ENCODE peak calls at places on chromosomes 1 and 21, in seven cellular contexts. One of them, this sample, is unnamed.
A peak's percentile ranks its signal among the peaks of the same experiment; 100 is the strongest.

GRCh38 chr1:12600880-12601633 is 17.0 kb downstream of the DHRS3 start:
- DNase-seq in ELR: peak; percentile 47
- DNase-seq in NCI-H1092: peak; percentile 26
- DNase-seq in amniotic stem cell: no peak
- DNase-seq in thoracic aorta: no peak
- DNase-seq in SJSA1: peak; percentile 15
- DNase-seq in GM23248: peak; percentile 36
- DNase-seq in this sample: no peak

GRCh38 chr1:109615879-109616278 is 3.5 kb downstream of the GNAT2 start:
- DNase-seq in ELR: peak; percentile 36
- DNase-seq in NCI-H1092: no peak
- DNase-seq in amniotic stem cell: no peak
- DNase-seq in thoracic aorta: no peak
- DNase-seq in SJSA1: no peak
- DNase-seq in GM23248: no peak
- DNase-seq in this sample: no peak

GRCh38 chr1:24119859-24120756 is 8.2 kb upstream of the MYOM3 start:
- DNase-seq in ELR: no peak
- DNase-seq in NCI-H1092: no peak
- DNase-seq in amniotic stem cell: no peak
- DNase-seq in thoracic aorta: no peak
- DNase-seq in SJSA1: no peak
- DNase-seq in GM23248: peak; percentile 56
- DNase-seq in this sample: peak; percentile 61

GRCh38 chr1:47592296-47592975 is 154.6 kb downstream of the FOXD2 start:
- DNase-seq in ELR: no peak
- DNase-seq in NCI-H1092: peak; percentile 17
- DNase-seq in amniotic stem cell: no peak
- DNase-seq in thoracic aorta: no peak
- DNase-seq in SJSA1: no peak
- DNase-seq in GM23248: no peak
- DNase-seq in this sample: no peak

GRCh38 chr21:19031956-19032355 is 628.4 kb upstream of the TMPRSS15 start:
- DNase-seq in ELR: no peak
- DNase-seq in NCI-H1092: no peak
- DNase-seq in amniotic stem cell: no peak
- DNase-seq in thoracic aorta: no peak
- DNase-seq in SJSA1: no peak
- DNase-seq in GM23248: no peak
- DNase-seq in this sample: no peak

GRCh38 chr1:245215071-245215470 is 60.3 kb downstream of the KIF26B start:
- DNase-seq in ELR: no peak
- DNase-seq in NCI-H1092: no peak
- DNase-seq in amniotic stem cell: no peak
- DNase-seq in thoracic aorta: no peak
- DNase-seq in SJSA1: no peak
- DNase-seq in GM23248: no peak
- DNase-seq in this sample: no peak

GRCh38 chr1:182337736-182338571 is 53.6 kb downstream of the GLUL start:
- DNase-seq in ELR: no peak
- DNase-seq in NCI-H1092: peak; percentile 12
- DNase-seq in amniotic stem cell: no peak
- DNase-seq in thoracic aorta: no peak
- DNase-seq in SJSA1: no peak
- DNase-seq in GM23248: no peak
- DNase-seq in this sample: no peak

GRCh38 chr1:176959461-176959860 is 205.1 kb downstream of the ASTN1 start:
- DNase-seq in ELR: no peak
- DNase-seq in NCI-H1092: peak; percentile 42
- DNase-seq in amniotic stem cell: no peak
- DNase-seq in thoracic aorta: no peak
- DNase-seq in SJSA1: no peak
- DNase-seq in GM23248: no peak
- DNase-seq in this sample: no peak

GRCh38 chr21:34022557-34023335 is 50.6 kb upstream of the MRPS6 start:
- DNase-seq in ELR: no peak
- DNase-seq in NCI-H1092: no peak
- DNase-seq in amniotic stem cell: no peak
- DNase-seq in thoracic aorta: no peak
- DNase-seq in SJSA1: peak; percentile 41
- DNase-seq in GM23248: peak; percentile 69
- DNase-seq in this sample: no peak

GRCh38 chr1:42679364-42679983 is 2.7 kb upstream of the YBX1 start:
- DNase-seq in ELR: peak; percentile 54
- DNase-seq in NCI-H1092: no peak
- DNase-seq in amniotic stem cell: no peak
- DNase-seq in thoracic aorta: no peak
- DNase-seq in SJSA1: no peak
- DNase-seq in GM23248: peak; percentile 91
- DNase-seq in this sample: peak; percentile 47

GRCh38 chr1:169472759-169473158 is 13.0 kb downstream of the SLC19A2 start:
- DNase-seq in ELR: no peak
- DNase-seq in NCI-H1092: no peak
- DNase-seq in amniotic stem cell: no peak
- DNase-seq in thoracic aorta: no peak
- DNase-seq in SJSA1: no peak
- DNase-seq in GM23248: no peak
- DNase-seq in this sample: no peak

GRCh38 chr1:20124451-20125057 is 5.2 kb upstream of the PLA2G2D start:
- DNase-seq in ELR: peak; percentile 72
- DNase-seq in NCI-H1092: no peak
- DNase-seq in amniotic stem cell: no peak
- DNase-seq in thoracic aorta: no peak
- DNase-seq in SJSA1: peak; percentile 48
- DNase-seq in GM23248: peak; percentile 81
- DNase-seq in this sample: peak; percentile 81

GRCh38 chr1:98147280-98147679 is 226.4 kb upstream of the DPYD start:
- DNase-seq in ELR: no peak
- DNase-seq in NCI-H1092: no peak
- DNase-seq in amniotic stem cell: no peak
- DNase-seq in thoracic aorta: no peak
- DNase-seq in SJSA1: no peak
- DNase-seq in GM23248: no peak
- DNase-seq in this sample: no peak

GRCh38 chr1:43719063-43719462 is 11.7 kb downstream of the ST3GAL3 start:
- DNase-seq in ELR: no peak
- DNase-seq in NCI-H1092: no peak
- DNase-seq in amniotic stem cell: no peak
- DNase-seq in thoracic aorta: no peak
- DNase-seq in SJSA1: no peak
- DNase-seq in GM23248: peak; percentile 76
- DNase-seq in this sample: peak; percentile 61

GRCh38 chr1:2539312-2539907 is 9.3 kb upstream of the HES5 start:
- DNase-seq in ELR: no peak
- DNase-seq in NCI-H1092: no peak
- DNase-seq in amniotic stem cell: no peak
- DNase-seq in thoracic aorta: no peak
- DNase-seq in SJSA1: no peak
- DNase-seq in GM23248: peak; percentile 30
- DNase-seq in this sample: no peak

GRCh38 chr1:111490220-111490619 is 13.2 kb downstream of the ADORA3 start:
- DNase-seq in ELR: no peak
- DNase-seq in NCI-H1092: no peak
- DNase-seq in amniotic stem cell: no peak
- DNase-seq in thoracic aorta: no peak
- DNase-seq in SJSA1: no peak
- DNase-seq in GM23248: no peak
- DNase-seq in this sample: no peak

GRCh38 chr21:37601027-37601426 is 234.5 kb downstream of the DYRK1A start:
- DNase-seq in ELR: no peak
- DNase-seq in NCI-H1092: no peak
- DNase-seq in amniotic stem cell: no peak
- DNase-seq in thoracic aorta: no peak
- DNase-seq in SJSA1: no peak
- DNase-seq in GM23248: no peak
- DNase-seq in this sample: no peak

GRCh38 chr21:31730687-31731111 is 1.2 kb downstream of the SCAF4 start:
- DNase-seq in ELR: peak; percentile 36
- DNase-seq in NCI-H1092: no peak
- DNase-seq in amniotic stem cell: no peak
- DNase-seq in thoracic aorta: no peak
- DNase-seq in SJSA1: peak; percentile 41
- DNase-seq in GM23248: peak; percentile 69
- DNase-seq in this sample: peak; percentile 51

GRCh38 chr1:47192458-47193384 is 2.9 kb upstream of the PDZK1IP1 start:
- DNase-seq in ELR: peak; percentile 71
- DNase-seq in NCI-H1092: peak; percentile 29
- DNase-seq in amniotic stem cell: peak; percentile 7
- DNase-seq in thoracic aorta: peak; percentile 52
- DNase-seq in SJSA1: peak; percentile 70
- DNase-seq in GM23248: peak; percentile 71
- DNase-seq in this sample: peak; percentile 88

GRCh38 chr1:18936471-18936813 is 20.0 kb downstream of the IFFO2 start:
- DNase-seq in ELR: no peak
- DNase-seq in NCI-H1092: no peak
- DNase-seq in amniotic stem cell: no peak
- DNase-seq in thoracic aorta: no peak
- DNase-seq in SJSA1: no peak
- DNase-seq in GM23248: no peak
- DNase-seq in this sample: no peak

GRCh38 chr1:94022471-94023189 is 98.3 kb downstream of the ABCA4 start:
- DNase-seq in ELR: no peak
- DNase-seq in NCI-H1092: peak; percentile 15
- DNase-seq in amniotic stem cell: peak; percentile 71
- DNase-seq in thoracic aorta: no peak
- DNase-seq in SJSA1: peak; percentile 22
- DNase-seq in GM23248: peak; percentile 98
- DNase-seq in this sample: peak; percentile 87

GRCh38 chr1:108200627-108201106 is 524 bp upstream of the SLC25A24 start:
- DNase-seq in ELR: peak; percentile 74
- DNase-seq in NCI-H1092: peak; percentile 38
- DNase-seq in amniotic stem cell: peak; percentile 65
- DNase-seq in thoracic aorta: peak; percentile 6
- DNase-seq in SJSA1: peak; percentile 84
- DNase-seq in GM23248: peak; percentile 93
- DNase-seq in this sample: peak; percentile 82

GRCh38 chr1:67717876-67718275 is 32.9 kb downstream of the GADD45A start:
- DNase-seq in ELR: peak; percentile 84
- DNase-seq in NCI-H1092: no peak
- DNase-seq in amniotic stem cell: no peak
- DNase-seq in thoracic aorta: no peak
- DNase-seq in SJSA1: no peak
- DNase-seq in GM23248: peak; percentile 70
- DNase-seq in this sample: no peak

This sample was measured in GM03348.